ENCODE peak calls at places on chromosome 9, in seven cellular contexts. V is adrenal gland, E is ovary, P is SK-N-SH, M is skeletal muscle cell, X is amniotic stem cell, C is hypothalamus. Z is an unnamed sample.

GRCh38 chr9:79301549-79301948 is 270.2 kb upstream of the TLE4 start:
- DNase-seq in P (no peak), X (no peak), E (no peak), M (no peak), C (no peak), V (no peak), Z (no peak)

GRCh38 chr9:116087751-116088194 is 65.8 kb upstream of the PAPPA start:
- DNase-seq in C (no peak), X (no peak), E (no peak), P (no peak), V (no peak), M (peak; percentile 75), Z (no peak)

GRCh38 chr9:93588641-93589609 is 12.5 kb downstream of the PHF2 start:
- DNase-seq in M (no peak), P (no peak), X (no peak), C (no peak), V (peak; percentile 17), E (no peak), Z (no peak)

GRCh38 chr9:96243798-96244197 is 58.2 kb downstream of the HSD17B3 start:
- DNase-seq in M (no peak), P (no peak), X (no peak), C (no peak), E (no peak), V (no peak), Z (no peak)

GRCh38 chr9:127970401-127971313 is 10.1 kb downstream of the EEIG1 start:
- DNase-seq in P (peak; percentile 10), X (no peak), M (no peak), V (no peak), E (no peak), C (no peak), Z (peak; percentile 11)

GRCh38 chr9:94945191-94946144 is 219.0 kb downstream of the AOPEP start:
- DNase-seq in E (peak; percentile 62), M (peak; percentile 90), V (peak; percentile 58), P (no peak), X (peak; percentile 69), C (no peak), Z (peak; percentile 62)

GRCh38 chr9:5481744-5482027 is 28.6 kb upstream of the PDCD1LG2 start:
- DNase-seq in E (no peak), C (no peak), V (no peak), X (no peak), M (no peak), P (no peak), Z (no peak)

GRCh38 chr9:133189826-133190225 is 19.2 kb downstream of the OBP2B start:
- DNase-seq in C (no peak), E (no peak), P (no peak), X (no peak), M (no peak), V (no peak), Z (no peak)

GRCh38 chr9:126738553-126738952 is 66.3 kb upstream of the ZBTB43 start:
- DNase-seq in V (no peak), C (no peak), X (no peak), P (no peak), E (no peak), M (no peak), Z (no peak)

GRCh38 chr9:93205896-93206575 is 22.1 kb downstream of the WNK2 start:
- DNase-seq in P (no peak), X (no peak), C (no peak), M (no peak), E (no peak), V (no peak), Z (no peak)

GRCh38 chr9:105856020-105856419 is 161.7 kb downstream of the TMEM38B start:
- DNase-seq in M (no peak), V (no peak), E (no peak), C (no peak), X (no peak), P (peak; percentile 31), Z (no peak)

GRCh38 chr9:133954862-133955529 is 37.1 kb downstream of the VAV2 start:
- DNase-seq in C (no peak), E (no peak), P (no peak), X (no peak), M (no peak), V (no peak), Z (no peak)

GRCh38 chr9:107228648-107229047 is 54.4 kb upstream of the RAD23B start:
- DNase-seq in M (no peak), V (no peak), P (no peak), E (no peak), C (no peak), X (no peak), Z (no peak)

GRCh38 chr9:12054235-12054634 is 639.0 kb upstream of the TYRP1 start:
- DNase-seq in V (no peak), C (no peak), E (no peak), X (no peak), P (no peak), M (no peak), Z (no peak)

GRCh38 chr9:129995409-129996160 is 47.4 kb downstream of the FNBP1 start:
- DNase-seq in E (no peak), X (no peak), M (no peak), C (no peak), P (no peak), V (peak; percentile 31), Z (no peak)

GRCh38 chr9:37706290-37706689 is 47.3 kb upstream of the TRMT10B start:
- DNase-seq in M (no peak), C (no peak), X (no peak), E (no peak), P (no peak), V (no peak), Z (no peak)

GRCh38 chr9:114347675-114348074 is 18.0 kb downstream of the ORM2 start:
- DNase-seq in X (no peak), V (no peak), C (peak; percentile 25), M (no peak), P (no peak), E (no peak), Z (no peak)

GRCh38 chr9:132584616-132585560 is 2.5 kb downstream of the BARHL1 start:
- DNase-seq in E (no peak), M (no peak), V (no peak), P (no peak), C (no peak), X (no peak), Z (no peak)

GRCh38 chr9:96204853-96205252 is 97.1 kb downstream of the HSD17B3 start:
- DNase-seq in M (no peak), V (no peak), P (no peak), X (no peak), E (no peak), C (no peak), Z (no peak)

GRCh38 chr9:120413121-120414048 is 166.6 kb downstream of the CDK5RAP2 start:
- DNase-seq in C (no peak), X (no peak), E (no peak), V (no peak), M (no peak), P (peak; percentile 46), Z (no peak)

GRCh38 chr9:96491079-96491879 is 41.3 kb downstream of the HABP4 start:
- DNase-seq in P (no peak), X (no peak), M (no peak), V (peak; percentile 68), E (no peak), C (no peak), Z (no peak)

GRCh38 chr9:1018121-1018520 is 32.0 kb upstream of the DMRT2 start:
- DNase-seq in V (no peak), C (no peak), E (no peak), P (no peak), M (no peak), X (no peak), Z (no peak)

GRCh38 chr9:27194401-27195091 is 85.5 kb downstream of the TEK start:
- DNase-seq in X (peak; percentile 42), C (no peak), E (no peak), V (no peak), M (peak; percentile 84), P (no peak), Z (no peak)

GRCh38 chr9:33709241-33709640 is 86.1 kb upstream of the PRSS3 start:
- DNase-seq in V (no peak), P (no peak), C (no peak), M (no peak), E (no peak), X (no peak), Z (no peak)

GRCh38 chr9:134322781-134323241 is 3.4 kb upstream of the RXRA start:
- DNase-seq in C (no peak), V (no peak), X (no peak), E (no peak), M (no peak), P (no peak), Z (no peak)

GRCh38 chr9:93673271-93673843 is 97.0 kb downstream of the PHF2 start:
- DNase-seq in C (no peak), M (no peak), P (peak; percentile 35), E (peak; percentile 18), X (no peak), V (peak; percentile 18), Z (peak; percentile 31)

GRCh38 chr9:16377311-16377710 is 493.2 kb downstream of the BNC2 start:
- DNase-seq in M (no peak), V (no peak), C (no peak), E (no peak), X (no peak), P (no peak), Z (no peak)

GRCh38 chr9:94624621-94625020 is 14.7 kb downstream of the FBP1 start:
- DNase-seq in C (no peak), P (no peak), E (no peak), V (no peak), M (no peak), X (no peak), Z (no peak)

GRCh38 chr9:72924116-72924790 is 28.6 kb downstream of the ALDH1A1 start:
- DNase-seq in E (no peak), M (no peak), X (no peak), C (no peak), V (no peak), P (no peak), Z (no peak)

GRCh38 chr9:77304543-77304942 is 127.2 kb downstream of the VPS13A start:
- DNase-seq in M (no peak), E (no peak), V (no peak), C (no peak), P (no peak), X (no peak), Z (no peak)